ENCODE peak calls at places on chromosomes 11 and 22, in four cellular contexts. W is IMR-90, M is H1, X is mesenchymal stem cell. N is an unnamed sample.

GRCh38 chr22:19576460-19577421 is 52.5 kb upstream of the CLDN5 start:
- DNase-seq in M (no peak), W (peak), X (peak), N (peak)

GRCh38 chr11:132501356-132501755 is 1030.9 kb downstream of the OPCML start:
- DNase-seq in X (no peak), M (no peak), W (no peak), N (no peak)

GRCh38 chr11:10594407-10594806 is 25.9 kb upstream of the LYVE1 start:
- DNase-seq in W (no peak), X (no peak), M (no peak), N (no peak)

GRCh38 chr11:10351768-10352641 is 47.1 kb downstream of the ADM start:
- DNase-seq in X (peak), W (peak), M (peak), N (peak)

GRCh38 chr22:43094085-43094484 is 4.9 kb upstream of the TTLL1 start:
- DNase-seq in X (no peak), W (peak), M (no peak), N (peak)

GRCh38 chr22:33510429-33510904 is 409.8 kb downstream of the LARGE1 start:
- DNase-seq in W (no peak), M (no peak), X (no peak), N (no peak)

GRCh38 chr11:87529486-87529885 is 491.8 kb downstream of the TMEM135 start:
- DNase-seq in W (no peak), X (no peak), M (no peak), N (no peak)

GRCh38 chr11:48013269-48013901 is 33.0 kb downstream of the PTPRJ start:
- DNase-seq in X (peak), W (peak), M (no peak), N (no peak)

GRCh38 chr11:78796956-78797355 is 222.3 kb upstream of the NARS2 start:
- DNase-seq in W (peak), X (peak), M (no peak), N (no peak)

GRCh38 chr11:34288482-34288881 is 69.3 kb downstream of the ABTB2 start:
- DNase-seq in M (no peak), W (no peak), X (no peak), N (no peak)

GRCh38 chr11:119797137-119797611 is 68.2 kb upstream of the NECTIN1 start:
- DNase-seq in W (no peak), M (no peak), X (no peak), N (no peak)

GRCh38 chr22:42078469-42079318 is 806 bp upstream of the SMDT1 start:
- DNase-seq in X (no peak), W (no peak), M (no peak), N (peak)

GRCh38 chr11:126834573-126834972 is 166.0 kb downstream of the KIRREL3 start:
- DNase-seq in X (no peak), W (no peak), M (no peak), N (no peak)

GRCh38 chr11:8228206-8228605 is 35.5 kb downstream of the LMO1 start:
- DNase-seq in M (no peak), X (no peak), W (no peak), N (no peak)

DNA sequence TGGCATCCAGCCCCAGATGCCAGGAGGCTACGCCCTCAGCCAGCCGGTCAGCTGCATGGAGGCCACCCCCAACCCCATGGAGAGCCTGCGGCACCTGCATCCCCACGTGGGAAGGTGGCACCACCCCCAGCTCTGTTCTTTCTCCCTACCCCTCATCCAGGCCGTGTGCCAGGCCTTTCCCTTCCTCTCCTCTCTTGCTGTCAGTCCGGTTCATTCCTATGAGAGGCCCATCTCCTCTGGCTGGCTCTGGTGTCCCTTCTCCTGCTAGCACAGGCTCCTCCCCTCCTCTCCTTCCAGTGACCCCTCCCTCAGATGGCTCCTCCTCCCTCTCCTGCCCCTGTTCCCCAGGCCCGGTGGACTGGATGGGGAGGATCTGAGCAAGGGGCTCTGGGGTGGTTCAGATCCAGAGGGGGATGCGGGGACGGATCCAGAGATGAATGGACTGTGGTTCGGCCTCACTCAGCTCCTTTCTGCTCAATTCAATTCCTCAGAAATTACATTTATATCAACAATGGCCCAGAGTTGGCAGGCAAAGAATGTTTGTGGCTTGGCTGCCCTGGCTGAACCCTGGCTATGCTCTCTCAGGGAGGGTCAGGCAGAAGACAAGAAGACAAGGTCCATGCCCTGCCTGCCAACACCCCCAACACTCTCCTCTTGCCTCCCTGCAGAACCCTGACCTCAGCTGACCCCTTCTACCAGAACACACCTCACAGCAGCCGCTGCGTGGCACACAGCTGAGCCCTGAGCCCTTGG is 18.5 kb upstream of the LRRC10B start:
- DNase-seq in M (peak), X (peak), W (peak), N (peak)
- H2BK15ac ChIP-seq in M (peak), X (no peak), W (no peak), N (no peak)

GRCh38 chr11:121722431-121723256 is 269.9 kb upstream of the SORL1-AS1 start:
- DNase-seq in M (peak), W (peak), X (peak), N (peak)
- H4K91ac ChIP-seq in M (peak), W (peak), X (peak), N (no peak)

GRCh38 chr22:24964441-24964840 is 11.9 kb downstream of the KIAA1671 start:
- DNase-seq in M (no peak), W (no peak), X (no peak), N (no peak)

GRCh38 chr22:24965822-24966626 is 13.5 kb downstream of the KIAA1671 start:
- DNase-seq in X (no peak), W (no peak), M (no peak), N (no peak)

GRCh38 chr22:24961217-24961844 is 8.8 kb downstream of the KIAA1671 start:
- DNase-seq in X (no peak), M (no peak), W (no peak), N (no peak)

GRCh38 chr22:24962094-24962493 is 9.6 kb downstream of the KIAA1671 start:
- DNase-seq in W (no peak), M (no peak), X (no peak), N (no peak)

GRCh38 chr22:24962835-24963234 is 10.3 kb downstream of the KIAA1671 start:
- DNase-seq in X (no peak), M (no peak), W (no peak), N (no peak)
- H3K9ac ChIP-seq in X (no peak), M (no peak), W (no peak), N (no peak)

GRCh38 chr11:61068581-61068980 is 33.7 kb upstream of the CD5 start:
- DNase-seq in M (no peak), W (no peak), X (no peak), N (no peak)
- H2BK15ac ChIP-seq in M (no peak), W (no peak), X (no peak), N (no peak)

GRCh38 chr22:38137876-38138687 is 27.6 kb upstream of the BAIAP2L2 start:
- DNase-seq in M (no peak), X (no peak), W (no peak), N (no peak)

GRCh38 chr22:38133331-38133730 is 22.8 kb upstream of the BAIAP2L2 start:
- DNase-seq in W (no peak), X (no peak), M (no peak), N (no peak)

GRCh38 chr22:38132794-38133193 is 22.3 kb upstream of the BAIAP2L2 start:
- DNase-seq in M (no peak), W (no peak), X (no peak), N (no peak)

GRCh38 chr22:38136607-38137006 is 26.1 kb upstream of the BAIAP2L2 start:
- DNase-seq in W (no peak), X (peak), M (no peak), N (no peak)

GRCh38 chr22:38135133-38135706 is 24.7 kb upstream of the BAIAP2L2 start:
- DNase-seq in W (peak), M (no peak), X (peak), N (no peak)
- H4K91ac ChIP-seq in W (no peak), M (no peak), X (no peak), N (no peak)

GRCh38 chr22:22948651-22949611 is 61.3 kb downstream of the IGLL5 start:
- DNase-seq in X (no peak), W (peak), M (no peak), N (no peak)
- H3K9ac ChIP-seq in X (no peak), W (no peak), M (no peak), N (no peak)